ENCODE peak calls at places on chromosomes 11 and 22, in nine cellular contexts. X is GM20000; E is BJ; H is activated naive CD4-positive, alpha-beta T cell treated with anti-CD3 and anti-CD28 coated beads for 36 hours; R is Peyer's patch; S is naive thymus-derived CD8-positive, alpha-beta T cell; M is anterior cingulate cortex; Z is thoracic aorta; G is DMS 273 treated with DMSO at 0.1 percent for 48 hours. N is an unnamed sample.

GRCh38 chr22:48960981-48961655 is 866.6 kb downstream of the BRD1 start:
- DNase-seq in X (no peak), E (no peak), H (no peak), R (no peak), S (no peak), M (no peak), Z (no peak), G (no peak), N (no peak)

GRCh38 chr11:117565709-117566108 is 231.3 kb downstream of the DSCAML1 start:
- DNase-seq in X (no peak), E (no peak), H (no peak), R (no peak), S (no peak), M (no peak), Z (no peak), G (no peak), N (no peak)

GRCh38 chr22:30460147-30460546 is 11.7 kb downstream of the SEC14L3 start:
- DNase-seq in X (no peak), E (no peak), H (no peak), R (no peak), S (no peak), M (no peak), Z (no peak), G (no peak), N (no peak)

GRCh38 chr22:19786959-19787848 is 26.6 kb downstream of the TBX1 start:
- DNase-seq in X (no peak), E (no peak), H (no peak), R (no peak), S (no peak), M (no peak), Z (no peak), G (no peak), N (no peak)

GRCh38 chr11:2533642-2534115 is 88.9 kb downstream of the KCNQ1 start:
- DNase-seq in X (peak), E (peak), H (peak), R (peak), S (peak), M (no peak), Z (no peak), G (no peak), N (peak)

GRCh38 chr11:101456812-101457211 is 127.0 kb downstream of the TRPC6 start:
- DNase-seq in X (no peak), E (no peak), H (no peak), R (no peak), S (no peak), M (no peak), Z (no peak), G (no peak), N (peak)

GRCh38 chr11:129657866-129658557 is 157.6 kb upstream of the TMEM45B start:
- DNase-seq in X (no peak), E (no peak), H (no peak), R (no peak), S (no peak), M (no peak), Z (no peak), G (no peak), N (no peak)

GRCh38 chr11:1153951-1154487 is 3.7 kb upstream of the MUC5AC start:
- DNase-seq in X (peak), E (peak), H (no peak), R (peak), S (no peak), M (no peak), Z (peak), G (no peak), N (peak)

GRCh38 chr11:46198245-46198872 is 77.1 kb upstream of the PHF21A start:
- DNase-seq in X (no peak), E (no peak), H (no peak), R (no peak), S (no peak), M (no peak), Z (no peak), G (no peak), N (no peak)

GRCh38 chr11:94544832-94545640 is 1.3 kb downstream of the FUT4 start:
- DNase-seq in X (no peak), E (no peak), H (no peak), R (no peak), S (no peak), M (no peak), Z (no peak), G (no peak), N (no peak)

GRCh38 chr22:17451251-17451765 is 82.0 kb downstream of the CECR2 start:
- DNase-seq in X (no peak), E (no peak), H (no peak), R (no peak), S (no peak), M (no peak), Z (no peak), G (no peak), N (no peak)

GRCh38 chr11:13861411-13861810 is 101.1 kb upstream of the SPON1 start:
- DNase-seq in X (no peak), E (no peak), H (peak), R (peak), S (no peak), M (no peak), Z (no peak), G (no peak), N (no peak)

GRCh38 chr22:19631899-19632670 is 82.2 kb upstream of the SEPTIN5 start:
- DNase-seq in X (no peak), E (no peak), H (peak), R (no peak), S (no peak), M (no peak), Z (no peak), G (peak), N (peak)

GRCh38 chr11:12201016-12201985 is 90.9 kb downstream of the MICAL2 start:
- DNase-seq in X (no peak), E (peak), H (no peak), R (no peak), S (no peak), M (no peak), Z (peak), G (no peak), N (no peak)

GRCh38 chr11:65435330-65435931 is 12.8 kb downstream of the NEAT1 start:
- DNase-seq in X (no peak), E (no peak), H (no peak), R (peak), S (no peak), M (no peak), Z (no peak), G (no peak), N (peak)

GRCh38 chr11:29280452-29280851 is 736.4 kb downstream of the KCNA4 start:
- DNase-seq in X (no peak), E (no peak), H (no peak), R (no peak), S (no peak), M (no peak), Z (no peak), G (no peak), N (no peak)

GRCh38 chr11:82927264-82927880 is 25.8 kb downstream of the DDIAS start:
- DNase-seq in X (peak), E (no peak), H (peak), R (no peak), S (peak), M (no peak), Z (no peak), G (no peak), N (peak)

GRCh38 chr22:24027991-24028390 is 16.9 kb downstream of the CABIN1 start:
- DNase-seq in X (no peak), E (no peak), H (no peak), R (no peak), S (no peak), M (no peak), Z (no peak), G (no peak), N (no peak)

GRCh38 chr11:79482800-79483199 is 42.0 kb upstream of the TENM4 start:
- DNase-seq in X (peak), E (no peak), H (no peak), R (no peak), S (no peak), M (no peak), Z (no peak), G (no peak), N (no peak)

GRCh38 chr22:37082251-37082650 is 27.3 kb downstream of the TMPRSS6 start:
- DNase-seq in X (no peak), E (no peak), H (peak), R (no peak), S (no peak), M (no peak), Z (no peak), G (no peak), N (no peak)

GRCh38 chr11:75280227-75280671 is 39.7 kb downstream of the TPBGL start:
- DNase-seq in X (peak), E (no peak), H (peak), R (peak), S (peak), M (peak), Z (peak), G (peak), N (peak)

GRCh38 chr11:9231848-9232177 is 33.3 kb downstream of the DENND5A start:
- DNase-seq in X (peak), E (no peak), H (peak), R (no peak), S (no peak), M (peak), Z (no peak), G (no peak), N (peak)

GRCh38 chr22:40449676-40450035 is 79.3 kb downstream of the SGSM3 start:
- DNase-seq in X (no peak), E (no peak), H (no peak), R (no peak), S (no peak), M (no peak), Z (no peak), G (no peak), N (no peak)

GRCh38 chr22:50118557-50119168 is 28.9 kb downstream of the MOV10L1 start:
- DNase-seq in X (no peak), E (peak), H (no peak), R (no peak), S (no peak), M (no peak), Z (no peak), G (no peak), N (peak)

GRCh38 chr11:134441706-134442105 is 29.7 kb upstream of the B3GAT1 start:
- DNase-seq in X (no peak), E (no peak), H (no peak), R (no peak), S (no peak), M (no peak), Z (no peak), G (no peak), N (no peak)

GRCh38 chr22:28799834-28800307 is 498 bp downstream of the XBP1 start:
- DNase-seq in X (peak), E (peak), H (peak), R (peak), S (peak), M (peak), Z (peak), G (no peak), N (peak)

GRCh38 chr11:2565447-2566222 is 120.8 kb downstream of the KCNQ1 start:
- DNase-seq in X (no peak), E (no peak), H (no peak), R (no peak), S (no peak), M (no peak), Z (no peak), G (no peak), N (no peak)

GRCh38 chr22:35835267-35835997 is 117.8 kb downstream of the APOL5 start:
- DNase-seq in X (no peak), E (no peak), H (no peak), R (no peak), S (no peak), M (no peak), Z (no peak), G (no peak), N (no peak)

GRCh38 chr11:126212089-126212660 is 593 bp downstream of the FAM118B start:
- DNase-seq in X (no peak), E (no peak), H (no peak), R (no peak), S (no peak), M (no peak), Z (no peak), G (no peak), N (no peak)

GRCh38 chr22:23245045-23245798 is 64.9 kb downstream of the BCR start:
- DNase-seq in X (no peak), E (no peak), H (no peak), R (no peak), S (no peak), M (no peak), Z (no peak), G (no peak), N (no peak)

GRCh38 chr11:120611576-120611975 is 100.0 kb downstream of the GRIK4 start:
- DNase-seq in X (no peak), E (no peak), H (no peak), R (no peak), S (no peak), M (no peak), Z (no peak), G (no peak), N (no peak)

GRCh38 chr22:44935724-44936123 is 74.1 kb downstream of the PHF21B start:
- DNase-seq in X (no peak), E (no peak), H (no peak), R (no peak), S (no peak), M (no peak), Z (no peak), G (no peak), N (no peak)

GRCh38 chr11:121671276-121672168 is 218.8 kb upstream of the SORL1-AS1 start:
- DNase-seq in X (no peak), E (no peak), H (no peak), R (no peak), S (no peak), M (peak), Z (no peak), G (peak), N (peak)

GRCh38 chr11:75275581-75275980 is 35.0 kb downstream of the TPBGL start:
- DNase-seq in X (no peak), E (no peak), H (peak), R (peak), S (peak), M (no peak), Z (no peak), G (no peak), N (no peak)

GRCh38 chr11:86244522-86245368 is at the start of gene EED:
- DNase-seq in X (peak), E (peak), H (peak), R (peak), S (peak), M (peak), Z (peak), G (peak), N (peak)

GRCh38 chr22:45170001-45170466 is 6.3 kb downstream of the NUP50 start:
- DNase-seq in X (no peak), E (no peak), H (peak), R (peak), S (no peak), M (no peak), Z (no peak), G (no peak), N (no peak)

GRCh38 chr11:1008781-1009180 is 27.7 kb downstream of the MUC6 start:
- DNase-seq in X (no peak), E (no peak), H (no peak), R (no peak), S (no peak), M (no peak), Z (no peak), G (no peak), N (no peak)

GRCh38 chr22:25564979-25565677 is 653 bp downstream of the GRK3 start:
- DNase-seq in X (no peak), E (no peak), H (peak), R (peak), S (no peak), M (no peak), Z (no peak), G (no peak), N (peak)